ENCODE peak calls at places on chromosomes 7 and 10, in seven cellular contexts. One of them, this sample, is unnamed.

GRCh38 chr7:26993816-26994810 is 101.7 kb downstream of the HOXA1 start:
- DNase-seq in K562: no peak
- DNase-seq in H1: no peak
- DNase-seq in SK-N-SH: no peak
- DNase-seq in GM12891: no peak
- DNase-seq in HepG2: no peak
- DNase-seq in GM12878: no peak
- DNase-seq in this sample: no peak

GRCh38 chr10:70295321-70295720 is 11.5 kb upstream of the NPFFR1 start:
- DNase-seq in K562: no peak
- DNase-seq in H1: no peak
- DNase-seq in SK-N-SH: no peak
- DNase-seq in GM12891: no peak
- DNase-seq in HepG2: no peak
- DNase-seq in GM12878: no peak
- DNase-seq in this sample: no peak

GRCh38 chr10:24723386-24723787 is 300 bp downstream of the ARHGAP21 start:
- DNase-seq in K562: no peak
- DNase-seq in H1: no peak
- DNase-seq in SK-N-SH: peak; percentile 76
- DNase-seq in GM12891: peak; percentile 33
- DNase-seq in HepG2: no peak
- DNase-seq in GM12878: no peak
- DNase-seq in this sample: peak; percentile 26

GRCh38 chr7:3082831-3083230 is 39.2 kb upstream of the CARD11 start:
- DNase-seq in K562: peak; percentile 16
- DNase-seq in H1: no peak
- DNase-seq in SK-N-SH: no peak
- DNase-seq in GM12891: no peak
- DNase-seq in HepG2: no peak
- DNase-seq in GM12878: no peak
- DNase-seq in this sample: no peak

GRCh38 chr10:101162677-101163076 is 31.6 kb downstream of the TLX1 start:
- DNase-seq in K562: no peak
- DNase-seq in H1: no peak
- DNase-seq in SK-N-SH: no peak
- DNase-seq in GM12891: no peak
- DNase-seq in HepG2: no peak
- DNase-seq in GM12878: no peak
- DNase-seq in this sample: no peak

GRCh38 chr10:69730251-69731156 is 71.2 kb upstream of the COL13A1 start:
- DNase-seq in K562: no peak
- DNase-seq in H1: no peak
- DNase-seq in SK-N-SH: peak; percentile 56
- DNase-seq in GM12891: no peak
- DNase-seq in HepG2: no peak
- DNase-seq in GM12878: no peak
- DNase-seq in this sample: no peak

GRCh38 chr10:588246-589165 is 101.0 kb downstream of the DIP2C start:
- DNase-seq in K562: no peak
- DNase-seq in H1: no peak
- DNase-seq in SK-N-SH: no peak
- DNase-seq in GM12891: no peak
- DNase-seq in HepG2: no peak
- DNase-seq in GM12878: no peak
- DNase-seq in this sample: no peak

GRCh38 chr7:12865593-12865992 is 178.2 kb downstream of the ARL4A start:
- DNase-seq in K562: no peak
- DNase-seq in H1: no peak
- DNase-seq in SK-N-SH: no peak
- DNase-seq in GM12891: no peak
- DNase-seq in HepG2: no peak
- DNase-seq in GM12878: no peak
- DNase-seq in this sample: no peak

GRCh38 chr7:19146699-19147098 is 1.5 kb upstream of the FERD3L start:
- DNase-seq in K562: no peak
- DNase-seq in H1: no peak
- DNase-seq in SK-N-SH: peak; percentile 23
- DNase-seq in GM12891: no peak
- DNase-seq in HepG2: no peak
- DNase-seq in GM12878: no peak
- DNase-seq in this sample: no peak

GRCh38 chr7:147419001-147419400 is 1171.6 kb upstream of the C7orf33 start:
- DNase-seq in K562: no peak
- DNase-seq in H1: no peak
- DNase-seq in SK-N-SH: no peak
- DNase-seq in GM12891: no peak
- DNase-seq in HepG2: no peak
- DNase-seq in GM12878: no peak
- DNase-seq in this sample: no peak

GRCh38 chr7:23397241-23397640 is 73.0 kb downstream of the IGF2BP3 start:
- DNase-seq in K562: no peak
- DNase-seq in H1: no peak
- DNase-seq in SK-N-SH: no peak
- DNase-seq in GM12891: no peak
- DNase-seq in HepG2: no peak
- DNase-seq in GM12878: no peak
- DNase-seq in this sample: no peak

GRCh38 chr10:19663344-19663743 is 152.9 kb upstream of the PLXDC2 start:
- DNase-seq in K562: no peak
- DNase-seq in H1: no peak
- DNase-seq in SK-N-SH: no peak
- DNase-seq in GM12891: no peak
- DNase-seq in HepG2: no peak
- DNase-seq in GM12878: no peak
- DNase-seq in this sample: no peak
- TF ChIP-seq TAF1 in K562: no peak
- TF ChIP-seq TAF1 in H1: no peak
- TF ChIP-seq TAF1 in SK-N-SH: no peak
- TF ChIP-seq TAF1 in GM12891: no peak
- TF ChIP-seq TAF1 in HepG2: no peak
- TF ChIP-seq TAF1 in GM12878: no peak
- TF ChIP-seq TAF1 in this sample: no peak

DNA sequence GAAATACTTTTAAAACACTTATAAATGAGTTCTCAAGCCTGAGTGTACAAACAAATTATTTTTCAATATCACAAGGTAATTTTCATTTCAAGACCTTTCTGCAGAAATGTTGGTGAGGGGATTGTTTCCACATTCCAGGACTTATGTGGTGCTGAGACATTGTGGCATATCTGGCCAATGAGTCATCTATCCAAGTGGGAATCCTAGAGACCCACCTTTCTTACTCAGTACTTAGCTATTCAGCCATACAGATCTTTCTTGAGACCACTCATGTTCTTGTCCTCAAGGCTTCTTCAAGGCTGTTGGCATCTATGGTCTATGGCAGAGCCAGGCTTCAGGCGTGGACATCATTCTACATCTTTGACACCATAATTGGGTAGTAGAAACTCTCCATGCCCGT is 225.4 kb downstream of the DKK1 start:
- DNase-seq in K562: no peak
- DNase-seq in H1: no peak
- DNase-seq in SK-N-SH: no peak
- DNase-seq in GM12891: no peak
- DNase-seq in HepG2: no peak
- DNase-seq in GM12878: no peak
- DNase-seq in this sample: no peak
- TF ChIP-seq TAF1 in K562: no peak
- TF ChIP-seq TAF1 in H1: no peak
- TF ChIP-seq TAF1 in SK-N-SH: no peak
- TF ChIP-seq TAF1 in GM12891: no peak
- TF ChIP-seq TAF1 in HepG2: no peak
- TF ChIP-seq TAF1 in GM12878: no peak
- TF ChIP-seq TAF1 in this sample: no peak

GRCh38 chr10:113207924-113208323 is 257.9 kb downstream of the TCF7L2 start:
- DNase-seq in K562: no peak
- DNase-seq in H1: no peak
- DNase-seq in SK-N-SH: no peak
- DNase-seq in GM12891: no peak
- DNase-seq in HepG2: no peak
- DNase-seq in GM12878: no peak
- DNase-seq in this sample: no peak
- TF ChIP-seq TAF1 in K562: no peak
- TF ChIP-seq TAF1 in H1: no peak
- TF ChIP-seq TAF1 in SK-N-SH: no peak
- TF ChIP-seq TAF1 in GM12891: no peak
- TF ChIP-seq TAF1 in HepG2: no peak
- TF ChIP-seq TAF1 in GM12878: no peak
- TF ChIP-seq TAF1 in this sample: no peak

DNA sequence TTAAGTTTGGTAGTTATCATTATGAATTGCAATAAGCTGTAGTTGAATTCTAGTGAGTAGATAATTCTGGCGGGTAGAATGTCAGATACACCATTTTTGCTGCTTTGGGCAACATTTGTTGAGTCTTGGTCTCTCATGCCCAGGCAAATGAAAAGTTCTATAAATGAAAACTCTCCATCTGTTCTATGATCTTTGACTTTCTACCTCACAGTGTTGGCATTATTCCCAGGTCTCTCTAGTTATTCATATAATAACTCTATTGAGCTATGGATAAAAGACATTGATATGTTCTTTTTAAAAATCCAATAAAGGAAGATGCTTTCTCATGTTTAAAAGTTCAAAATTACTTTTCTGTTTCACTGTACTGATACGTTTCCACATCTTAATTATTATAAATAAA is 415.3 kb upstream of the SEMA3D start:
- DNase-seq in K562: no peak
- DNase-seq in H1: no peak
- DNase-seq in SK-N-SH: no peak
- DNase-seq in GM12891: no peak
- DNase-seq in HepG2: no peak
- DNase-seq in GM12878: no peak
- DNase-seq in this sample: no peak
- TF ChIP-seq TAF1 in K562: no peak
- TF ChIP-seq TAF1 in H1: no peak
- TF ChIP-seq TAF1 in SK-N-SH: no peak
- TF ChIP-seq TAF1 in GM12891: no peak
- TF ChIP-seq TAF1 in HepG2: no peak
- TF ChIP-seq TAF1 in GM12878: no peak
- TF ChIP-seq TAF1 in this sample: no peak

DNA sequence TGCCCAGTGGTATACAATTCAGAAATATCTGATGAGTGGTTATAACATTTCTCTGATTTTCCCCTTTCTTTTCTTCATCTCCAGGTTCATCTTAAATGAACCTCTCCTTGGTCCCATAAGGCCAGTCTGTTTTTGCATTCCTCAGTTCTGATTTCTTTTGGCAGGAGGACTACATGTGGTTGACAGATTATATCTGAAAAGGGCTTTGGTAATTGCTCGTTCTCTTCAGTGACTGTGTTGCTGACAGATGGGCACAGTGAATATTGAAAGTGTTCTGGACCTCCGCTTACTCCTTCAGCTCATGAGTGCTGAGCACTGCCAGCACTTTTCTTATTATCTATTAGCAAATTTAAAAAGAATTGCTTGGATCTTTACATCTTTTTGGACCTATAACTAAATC is 322.8 kb downstream of the EXOC4 start:
- DNase-seq in K562: no peak
- DNase-seq in H1: no peak
- DNase-seq in SK-N-SH: peak; percentile 70
- DNase-seq in GM12891: no peak
- DNase-seq in HepG2: no peak
- DNase-seq in GM12878: no peak
- DNase-seq in this sample: no peak
- TF ChIP-seq TAF1 in K562: no peak
- TF ChIP-seq TAF1 in H1: no peak
- TF ChIP-seq TAF1 in SK-N-SH: no peak
- TF ChIP-seq TAF1 in GM12891: no peak
- TF ChIP-seq TAF1 in HepG2: no peak
- TF ChIP-seq TAF1 in GM12878: no peak
- TF ChIP-seq TAF1 in this sample: no peak

GRCh38 chr7:100632951-100633717 is 8.2 kb downstream of the TFR2 start:
- DNase-seq in K562: peak; percentile 41
- DNase-seq in H1: peak; percentile 84
- DNase-seq in SK-N-SH: peak; percentile 95
- DNase-seq in GM12891: no peak
- DNase-seq in HepG2: no peak
- DNase-seq in GM12878: no peak
- DNase-seq in this sample: no peak
- TF ChIP-seq TAF1 in K562: no peak
- TF ChIP-seq TAF1 in H1: no peak
- TF ChIP-seq TAF1 in SK-N-SH: peak; percentile 14
- TF ChIP-seq TAF1 in GM12891: no peak
- TF ChIP-seq TAF1 in HepG2: no peak
- TF ChIP-seq TAF1 in GM12878: no peak
- TF ChIP-seq TAF1 in this sample: peak; percentile 12

DNA sequence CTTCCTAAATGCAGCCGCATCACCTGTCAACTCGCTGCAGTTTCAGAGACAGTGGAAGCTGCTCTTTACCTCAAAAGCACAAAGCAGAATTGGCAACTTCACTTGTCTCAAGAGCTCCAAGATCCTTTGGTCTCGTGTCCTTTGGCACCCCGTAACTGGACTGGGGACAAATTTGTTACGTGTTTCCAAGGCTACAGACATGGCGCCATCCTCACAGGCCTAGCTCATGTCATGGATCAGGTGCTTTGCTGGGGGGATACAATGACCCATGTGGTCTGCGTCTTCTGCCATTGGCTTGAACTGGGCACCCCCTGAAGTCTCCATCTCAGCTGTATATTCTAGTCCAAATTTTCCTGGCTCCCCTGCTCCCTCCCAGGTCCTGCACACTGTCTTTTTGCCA is 48.6 kb downstream of the CHST3 start:
- DNase-seq in K562: no peak
- DNase-seq in H1: no peak
- DNase-seq in SK-N-SH: no peak
- DNase-seq in GM12891: no peak
- DNase-seq in HepG2: no peak
- DNase-seq in GM12878: no peak
- DNase-seq in this sample: no peak
- TF ChIP-seq TAF1 in K562: no peak
- TF ChIP-seq TAF1 in H1: no peak
- TF ChIP-seq TAF1 in SK-N-SH: no peak
- TF ChIP-seq TAF1 in GM12891: no peak
- TF ChIP-seq TAF1 in HepG2: no peak
- TF ChIP-seq TAF1 in GM12878: no peak
- TF ChIP-seq TAF1 in this sample: no peak

This sample was measured in GM12892.